ENCODE peak calls at places on chromosomes 5 and 9, in ten cellular contexts. One of them, this sample, is unnamed.

GRCh38 chr9:36441966-36442365 is 41.9 kb upstream of the RNF38 start:
- ATAC-seq in lower lobe of right lung: no peak
- ATAC-seq in lung: no peak
- ATAC-seq in body of pancreas: no peak
- ATAC-seq in activated CD8-positive, alpha-beta T cell treated with anti-CD3 and anti-CD28 coated beads for 36 hours: no peak
- ATAC-seq in psoas muscle: no peak
- ATAC-seq in upper lobe of right lung: no peak
- ATAC-seq in A549: no peak
- ATAC-seq in GM12878: no peak
- ATAC-seq in mucosa of descending colon: no peak
- ATAC-seq in this sample: no peak

GRCh38 chr5:56814963-56815656 is at the start of gene MAP3K1:
- ATAC-seq in lower lobe of right lung: peak; percentile 94
- ATAC-seq in lung: peak; percentile 90
- ATAC-seq in body of pancreas: peak; percentile 89
- ATAC-seq in activated CD8-positive, alpha-beta T cell treated with anti-CD3 and anti-CD28 coated beads for 36 hours: peak; percentile 72
- ATAC-seq in psoas muscle: peak; percentile 90
- ATAC-seq in upper lobe of right lung: peak; percentile 93
- ATAC-seq in A549: peak; percentile 82
- ATAC-seq in GM12878: peak; percentile 63
- ATAC-seq in mucosa of descending colon: peak; percentile 86
- ATAC-seq in this sample: peak; percentile 91

GRCh38 chr9:21251162-21251561 is 11.4 kb upstream of the IFNA14 start:
- ATAC-seq in lower lobe of right lung: no peak
- ATAC-seq in lung: no peak
- ATAC-seq in body of pancreas: no peak
- ATAC-seq in activated CD8-positive, alpha-beta T cell treated with anti-CD3 and anti-CD28 coated beads for 36 hours: no peak
- ATAC-seq in psoas muscle: no peak
- ATAC-seq in upper lobe of right lung: no peak
- ATAC-seq in A549: peak; percentile 60
- ATAC-seq in GM12878: peak; percentile 53
- ATAC-seq in mucosa of descending colon: no peak
- ATAC-seq in this sample: no peak

GRCh38 chr9:137162505-137163100 is 7.2 kb downstream of the LRRC26 start:
- ATAC-seq in lower lobe of right lung: peak; percentile 34
- ATAC-seq in lung: peak; percentile 24
- ATAC-seq in body of pancreas: peak; percentile 73
- ATAC-seq in activated CD8-positive, alpha-beta T cell treated with anti-CD3 and anti-CD28 coated beads for 36 hours: no peak
- ATAC-seq in psoas muscle: peak; percentile 20
- ATAC-seq in upper lobe of right lung: peak; percentile 56
- ATAC-seq in A549: peak; percentile 48
- ATAC-seq in GM12878: no peak
- ATAC-seq in mucosa of descending colon: peak; percentile 75
- ATAC-seq in this sample: peak; percentile 18

GRCh38 chr9:36316629-36317317 is 58.5 kb upstream of the GNE start:
- ATAC-seq in lower lobe of right lung: no peak
- ATAC-seq in lung: no peak
- ATAC-seq in body of pancreas: peak; percentile 25
- ATAC-seq in activated CD8-positive, alpha-beta T cell treated with anti-CD3 and anti-CD28 coated beads for 36 hours: no peak
- ATAC-seq in psoas muscle: no peak
- ATAC-seq in upper lobe of right lung: peak; percentile 20
- ATAC-seq in A549: no peak
- ATAC-seq in GM12878: no peak
- ATAC-seq in mucosa of descending colon: peak; percentile 52
- ATAC-seq in this sample: peak; percentile 19

GRCh38 chr9:136695435-136695895 is 8.2 kb upstream of the AGPAT2 start:
- ATAC-seq in lower lobe of right lung: peak; percentile 77
- ATAC-seq in lung: peak; percentile 43
- ATAC-seq in body of pancreas: peak; percentile 79
- ATAC-seq in activated CD8-positive, alpha-beta T cell treated with anti-CD3 and anti-CD28 coated beads for 36 hours: no peak
- ATAC-seq in psoas muscle: no peak
- ATAC-seq in upper lobe of right lung: peak; percentile 68
- ATAC-seq in A549: peak; percentile 18
- ATAC-seq in GM12878: no peak
- ATAC-seq in mucosa of descending colon: peak; percentile 62
- ATAC-seq in this sample: no peak

GRCh38 chr5:6713274-6714181 is at the start of gene TENT4A:
- ATAC-seq in lower lobe of right lung: no peak
- ATAC-seq in lung: no peak
- ATAC-seq in body of pancreas: peak; percentile 9
- ATAC-seq in activated CD8-positive, alpha-beta T cell treated with anti-CD3 and anti-CD28 coated beads for 36 hours: peak; percentile 25
- ATAC-seq in psoas muscle: no peak
- ATAC-seq in upper lobe of right lung: peak; percentile 1
- ATAC-seq in A549: no peak
- ATAC-seq in GM12878: no peak
- ATAC-seq in mucosa of descending colon: no peak
- ATAC-seq in this sample: peak; percentile 31

GRCh38 chr5:73297430-73297829 is 124.4 kb downstream of the TMEM174 start:
- ATAC-seq in lower lobe of right lung: no peak
- ATAC-seq in lung: no peak
- ATAC-seq in body of pancreas: no peak
- ATAC-seq in activated CD8-positive, alpha-beta T cell treated with anti-CD3 and anti-CD28 coated beads for 36 hours: no peak
- ATAC-seq in psoas muscle: no peak
- ATAC-seq in upper lobe of right lung: no peak
- ATAC-seq in A549: peak; percentile 45
- ATAC-seq in GM12878: no peak
- ATAC-seq in mucosa of descending colon: no peak
- ATAC-seq in this sample: no peak

GRCh38 chr9:129124507-129125069 is 13.4 kb downstream of the PTPA start:
- ATAC-seq in lower lobe of right lung: no peak
- ATAC-seq in lung: no peak
- ATAC-seq in body of pancreas: no peak
- ATAC-seq in activated CD8-positive, alpha-beta T cell treated with anti-CD3 and anti-CD28 coated beads for 36 hours: no peak
- ATAC-seq in psoas muscle: no peak
- ATAC-seq in upper lobe of right lung: no peak
- ATAC-seq in A549: no peak
- ATAC-seq in GM12878: peak; percentile 24
- ATAC-seq in mucosa of descending colon: no peak
- ATAC-seq in this sample: no peak

GRCh38 chr9:119773823-119774222 is 404.6 kb upstream of the BRINP1 start:
- ATAC-seq in lower lobe of right lung: no peak
- ATAC-seq in lung: no peak
- ATAC-seq in body of pancreas: no peak
- ATAC-seq in activated CD8-positive, alpha-beta T cell treated with anti-CD3 and anti-CD28 coated beads for 36 hours: no peak
- ATAC-seq in psoas muscle: no peak
- ATAC-seq in upper lobe of right lung: no peak
- ATAC-seq in A549: no peak
- ATAC-seq in GM12878: no peak
- ATAC-seq in mucosa of descending colon: no peak
- ATAC-seq in this sample: no peak

GRCh38 chr5:147051193-147051592 is 172.6 kb upstream of the PPP2R2B start:
- ATAC-seq in lower lobe of right lung: no peak
- ATAC-seq in lung: no peak
- ATAC-seq in body of pancreas: no peak
- ATAC-seq in activated CD8-positive, alpha-beta T cell treated with anti-CD3 and anti-CD28 coated beads for 36 hours: no peak
- ATAC-seq in psoas muscle: no peak
- ATAC-seq in upper lobe of right lung: no peak
- ATAC-seq in A549: no peak
- ATAC-seq in GM12878: no peak
- ATAC-seq in mucosa of descending colon: no peak
- ATAC-seq in this sample: no peak

GRCh38 chr9:127114606-127115005 is 7.8 kb downstream of the ANGPTL2 start:
- ATAC-seq in lower lobe of right lung: no peak
- ATAC-seq in lung: no peak
- ATAC-seq in body of pancreas: no peak
- ATAC-seq in activated CD8-positive, alpha-beta T cell treated with anti-CD3 and anti-CD28 coated beads for 36 hours: no peak
- ATAC-seq in psoas muscle: peak; percentile 88
- ATAC-seq in upper lobe of right lung: no peak
- ATAC-seq in A549: no peak
- ATAC-seq in GM12878: no peak
- ATAC-seq in mucosa of descending colon: no peak
- ATAC-seq in this sample: no peak

GRCh38 chr5:43000914-43001313 is 39.2 kb downstream of the ANXA2R start:
- ATAC-seq in lower lobe of right lung: no peak
- ATAC-seq in lung: no peak
- ATAC-seq in body of pancreas: no peak
- ATAC-seq in activated CD8-positive, alpha-beta T cell treated with anti-CD3 and anti-CD28 coated beads for 36 hours: no peak
- ATAC-seq in psoas muscle: no peak
- ATAC-seq in upper lobe of right lung: no peak
- ATAC-seq in A549: peak; percentile 57
- ATAC-seq in GM12878: no peak
- ATAC-seq in mucosa of descending colon: no peak
- ATAC-seq in this sample: no peak

GRCh38 chr9:87647114-87647513 is 78.8 kb upstream of the CTSL start:
- ATAC-seq in lower lobe of right lung: no peak
- ATAC-seq in lung: no peak
- ATAC-seq in body of pancreas: no peak
- ATAC-seq in activated CD8-positive, alpha-beta T cell treated with anti-CD3 and anti-CD28 coated beads for 36 hours: no peak
- ATAC-seq in psoas muscle: no peak
- ATAC-seq in upper lobe of right lung: no peak
- ATAC-seq in A549: no peak
- ATAC-seq in GM12878: no peak
- ATAC-seq in mucosa of descending colon: no peak
- ATAC-seq in this sample: no peak

GRCh38 chr5:80885698-80886000 is 74.5 kb upstream of the RASGRF2 start:
- ATAC-seq in lower lobe of right lung: no peak
- ATAC-seq in lung: no peak
- ATAC-seq in body of pancreas: peak; percentile 33
- ATAC-seq in activated CD8-positive, alpha-beta T cell treated with anti-CD3 and anti-CD28 coated beads for 36 hours: no peak
- ATAC-seq in psoas muscle: no peak
- ATAC-seq in upper lobe of right lung: no peak
- ATAC-seq in A549: peak; percentile 70
- ATAC-seq in GM12878: no peak
- ATAC-seq in mucosa of descending colon: peak; percentile 66
- ATAC-seq in this sample: no peak

GRCh38 chr9:106862946-106863740 is at the start of gene ZNF462:
- ATAC-seq in lower lobe of right lung: peak; percentile 36
- ATAC-seq in lung: peak; percentile 4
- ATAC-seq in body of pancreas: peak; percentile 19
- ATAC-seq in activated CD8-positive, alpha-beta T cell treated with anti-CD3 and anti-CD28 coated beads for 36 hours: no peak
- ATAC-seq in psoas muscle: peak; percentile 59
- ATAC-seq in upper lobe of right lung: peak; percentile 26
- ATAC-seq in A549: peak; percentile 62
- ATAC-seq in GM12878: peak; percentile 42
- ATAC-seq in mucosa of descending colon: peak; percentile 51
- ATAC-seq in this sample: peak; percentile 38

GRCh38 chr5:112192072-112192471 is 227.0 kb downstream of the EPB41L4A start:
- ATAC-seq in lower lobe of right lung: no peak
- ATAC-seq in lung: no peak
- ATAC-seq in body of pancreas: no peak
- ATAC-seq in activated CD8-positive, alpha-beta T cell treated with anti-CD3 and anti-CD28 coated beads for 36 hours: no peak
- ATAC-seq in psoas muscle: no peak
- ATAC-seq in upper lobe of right lung: no peak
- ATAC-seq in A549: no peak
- ATAC-seq in GM12878: peak; percentile 27
- ATAC-seq in mucosa of descending colon: no peak
- ATAC-seq in this sample: no peak

GRCh38 chr5:173045481-173045880 is 10.7 kb upstream of the CREBRF start:
- ATAC-seq in lower lobe of right lung: peak; percentile 46
- ATAC-seq in lung: no peak
- ATAC-seq in body of pancreas: peak; percentile 80
- ATAC-seq in activated CD8-positive, alpha-beta T cell treated with anti-CD3 and anti-CD28 coated beads for 36 hours: no peak
- ATAC-seq in psoas muscle: no peak
- ATAC-seq in upper lobe of right lung: peak; percentile 43
- ATAC-seq in A549: peak; percentile 20
- ATAC-seq in GM12878: no peak
- ATAC-seq in mucosa of descending colon: peak; percentile 34
- ATAC-seq in this sample: no peak
- TF ChIP-seq CTCF in lower lobe of right lung: no peak
- TF ChIP-seq CTCF in lung: no peak
- TF ChIP-seq CTCF in body of pancreas: peak; percentile 2
- TF ChIP-seq CTCF in activated CD8-positive, alpha-beta T cell treated with anti-CD3 and anti-CD28 coated beads for 36 hours: no peak
- TF ChIP-seq CTCF in psoas muscle: no peak
- TF ChIP-seq CTCF in upper lobe of right lung: no peak
- TF ChIP-seq CTCF in A549: no peak
- TF ChIP-seq CTCF in GM12878: no peak
- TF ChIP-seq CTCF in mucosa of descending colon: no peak
- TF ChIP-seq CTCF in this sample: no peak

GRCh38 chr5:126544087-126544740 is 50.8 kb downstream of the ALDH7A1 start:
- ATAC-seq in lower lobe of right lung: no peak
- ATAC-seq in lung: no peak
- ATAC-seq in body of pancreas: no peak
- ATAC-seq in activated CD8-positive, alpha-beta T cell treated with anti-CD3 and anti-CD28 coated beads for 36 hours: peak; percentile 53
- ATAC-seq in psoas muscle: no peak
- ATAC-seq in upper lobe of right lung: peak; percentile 36
- ATAC-seq in A549: peak; percentile 88
- ATAC-seq in GM12878: peak; percentile 90
- ATAC-seq in mucosa of descending colon: peak; percentile 70
- ATAC-seq in this sample: no peak
- TF ChIP-seq CTCF in lower lobe of right lung: peak; percentile 35
- TF ChIP-seq CTCF in lung: no peak
- TF ChIP-seq CTCF in body of pancreas: peak; percentile 30
- TF ChIP-seq CTCF in activated CD8-positive, alpha-beta T cell treated with anti-CD3 and anti-CD28 coated beads for 36 hours: peak; percentile 49
- TF ChIP-seq CTCF in psoas muscle: peak; percentile 16
- TF ChIP-seq CTCF in upper lobe of right lung: peak; percentile 43
- TF ChIP-seq CTCF in A549: peak; percentile 54
- TF ChIP-seq CTCF in GM12878: peak; percentile 76
- TF ChIP-seq CTCF in mucosa of descending colon: no peak
- TF ChIP-seq CTCF in this sample: no peak

DNA sequence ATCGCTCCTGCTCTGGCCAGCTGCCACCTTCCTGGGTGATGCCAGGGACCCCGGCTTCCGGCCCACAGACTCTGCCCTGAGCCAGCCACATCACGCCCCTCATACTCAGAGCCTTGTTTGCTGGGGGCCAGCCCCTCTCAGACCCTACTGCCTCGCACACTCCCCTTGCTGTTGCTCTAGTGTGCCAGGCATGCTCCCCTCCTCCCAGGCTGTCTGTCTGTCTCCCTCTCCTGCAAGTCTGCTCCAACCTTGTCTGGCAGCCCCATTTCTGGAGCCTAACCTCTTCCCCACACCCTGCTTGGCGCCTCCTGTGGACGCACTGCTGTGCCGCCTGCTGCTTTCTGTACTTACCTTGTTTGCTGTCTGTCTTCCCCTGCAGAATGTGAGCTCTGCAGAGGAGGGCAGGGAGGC is 184.7 kb downstream of the HSPA4 start:
- ATAC-seq in lower lobe of right lung: no peak
- ATAC-seq in lung: no peak
- ATAC-seq in body of pancreas: no peak
- ATAC-seq in activated CD8-positive, alpha-beta T cell treated with anti-CD3 and anti-CD28 coated beads for 36 hours: no peak
- ATAC-seq in psoas muscle: no peak
- ATAC-seq in upper lobe of right lung: no peak
- ATAC-seq in A549: peak; percentile 13
- ATAC-seq in GM12878: no peak
- ATAC-seq in mucosa of descending colon: no peak
- ATAC-seq in this sample: no peak
- TF ChIP-seq CTCF in lower lobe of right lung: no peak
- TF ChIP-seq CTCF in lung: no peak
- TF ChIP-seq CTCF in body of pancreas: no peak
- TF ChIP-seq CTCF in activated CD8-positive, alpha-beta T cell treated with anti-CD3 and anti-CD28 coated beads for 36 hours: no peak
- TF ChIP-seq CTCF in psoas muscle: no peak
- TF ChIP-seq CTCF in upper lobe of right lung: no peak
- TF ChIP-seq CTCF in A549: no peak
- TF ChIP-seq CTCF in GM12878: no peak
- TF ChIP-seq CTCF in mucosa of descending colon: no peak
- TF ChIP-seq CTCF in this sample: no peak

DNA sequence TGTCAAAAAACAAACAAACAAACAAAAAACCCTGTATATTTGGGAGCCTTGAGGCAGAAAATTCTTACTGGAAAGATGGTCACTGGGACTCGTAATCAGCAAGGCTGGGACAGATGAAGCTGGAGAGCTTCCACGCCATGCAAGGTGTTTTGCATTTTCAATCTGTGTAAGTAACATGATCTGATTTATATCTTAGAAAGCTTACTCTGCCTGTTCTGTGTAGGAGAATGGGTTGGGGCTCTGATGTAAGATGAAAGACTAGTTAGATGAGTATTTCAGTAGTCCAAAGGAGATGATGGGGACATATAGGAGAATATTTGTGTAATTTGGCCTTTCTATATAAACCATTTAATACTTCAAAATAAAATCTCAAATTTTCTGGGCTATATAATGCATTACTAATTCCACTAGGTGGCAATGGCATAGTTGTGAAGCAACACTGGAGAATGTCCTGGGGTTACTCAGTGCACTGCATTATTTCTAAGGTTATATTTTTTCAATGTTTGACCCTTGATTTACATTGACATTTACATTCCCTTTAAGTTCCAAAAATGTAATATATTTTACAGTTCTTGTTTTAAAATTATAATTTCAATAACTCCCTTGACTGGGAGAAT is 21.9 kb upstream of the FSD1L start:
- ATAC-seq in lower lobe of right lung: no peak
- ATAC-seq in lung: no peak
- ATAC-seq in body of pancreas: no peak
- ATAC-seq in activated CD8-positive, alpha-beta T cell treated with anti-CD3 and anti-CD28 coated beads for 36 hours: no peak
- ATAC-seq in psoas muscle: peak; percentile 64
- ATAC-seq in upper lobe of right lung: no peak
- ATAC-seq in A549: peak; percentile 93
- ATAC-seq in GM12878: peak; percentile 95
- ATAC-seq in mucosa of descending colon: peak; percentile 64
- ATAC-seq in this sample: no peak
- TF ChIP-seq CTCF in lower lobe of right lung: peak; percentile 38
- TF ChIP-seq CTCF in lung: peak; percentile 12
- TF ChIP-seq CTCF in body of pancreas: peak; percentile 54
- TF ChIP-seq CTCF in activated CD8-positive, alpha-beta T cell treated with anti-CD3 and anti-CD28 coated beads for 36 hours: peak; percentile 37
- TF ChIP-seq CTCF in psoas muscle: peak; percentile 55
- TF ChIP-seq CTCF in upper lobe of right lung: peak; percentile 35
- TF ChIP-seq CTCF in A549: peak; percentile 66
- TF ChIP-seq CTCF in GM12878: peak; percentile 48
- TF ChIP-seq CTCF in mucosa of descending colon: no peak
- TF ChIP-seq CTCF in this sample: peak; percentile 22

This sample was measured in gastroesophageal sphincter.